ENCODE peak calls at places on chromosomes 12 and 14, in ten cellular contexts. U, T, N, X, L, B, H, M, O and Z are unnamed samples.

GRCh38 chr12:109459247-109459646 is 17.9 kb downstream of the KCTD10 start:
- DNase-seq in U (no peak), T (no peak), N (no peak), X (no peak), L (no peak), B (peak), H (no peak), M (no peak), O (no peak), Z (no peak)

GRCh38 chr14:99116741-99117295 is 155.2 kb downstream of the BCL11B start:
- DNase-seq in U (no peak), T (no peak), N (no peak), X (peak), L (no peak), B (no peak), H (no peak), M (no peak), O (no peak), Z (no peak)

GRCh38 chr14:104665092-104665662 is 24.2 kb upstream of the INF2 start:
- DNase-seq in U (no peak), T (no peak), N (no peak), X (peak), L (no peak), B (no peak), H (no peak), M (no peak), O (no peak), Z (no peak)

GRCh38 chr14:94313991-94314655 is 9.0 kb downstream of the SERPINA6 start:
- DNase-seq in U (no peak), T (no peak), N (peak), X (no peak), L (no peak), B (no peak), H (no peak), M (no peak), O (no peak), Z (no peak)

GRCh38 chr12:50925342-50925651 is 27.0 kb upstream of the HIGD1C start:
- DNase-seq in U (no peak), T (no peak), N (peak), X (no peak), L (peak), B (no peak), H (no peak), M (no peak), O (no peak), Z (no peak)

GRCh38 chr12:65826513-65827171 is 2.4 kb downstream of the HMGA2 start:
- DNase-seq in U (no peak), T (no peak), N (peak), X (peak), L (no peak), B (no peak), H (no peak), M (no peak), O (no peak), Z (no peak)

GRCh38 chr12:57772429-57773322 is at the start of gene EEF1AKMT3:
- DNase-seq in U (no peak), T (peak), N (peak), X (no peak), L (peak), B (peak), H (peak), M (peak), O (peak), Z (peak)

GRCh38 chr14:85479306-85479705 is 50.6 kb upstream of the FLRT2 start:
- DNase-seq in U (no peak), T (no peak), N (no peak), X (no peak), L (no peak), B (no peak), H (no peak), M (no peak), O (no peak), Z (no peak)

GRCh38 chr14:105430042-105430441 is 10.4 kb downstream of the MTA1 start:
- DNase-seq in U (no peak), T (no peak), N (no peak), X (no peak), L (no peak), B (no peak), H (no peak), M (no peak), O (no peak), Z (no peak)

GRCh38 chr12:117968826-117969659 is at the start of gene KSR2:
- DNase-seq in U (peak), T (peak), N (peak), X (peak), L (peak), B (peak), H (no peak), M (no peak), O (no peak), Z (peak)

GRCh38 chr12:2323538-2324261 is 270.9 kb downstream of the CACNA1C start:
- DNase-seq in U (no peak), T (no peak), N (no peak), X (no peak), L (no peak), B (no peak), H (no peak), M (no peak), O (no peak), Z (no peak)

GRCh38 chr12:81727387-81727786 is 31.8 kb downstream of the PPFIA2 start:
- DNase-seq in U (no peak), T (no peak), N (no peak), X (no peak), L (no peak), B (no peak), H (no peak), M (no peak), O (no peak), Z (no peak)

GRCh38 chr14:103141117-103141796 is 18.0 kb downstream of the TNFAIP2 start:
- DNase-seq in U (peak), T (peak), N (peak), X (peak), L (peak), B (peak), H (no peak), M (peak), O (no peak), Z (no peak)

GRCh38 chr14:72962829-72963312 is 36.6 kb downstream of the DCAF4 start:
- DNase-seq in U (peak), T (no peak), N (peak), X (peak), L (peak), B (peak), H (no peak), M (no peak), O (no peak), Z (peak)

GRCh38 chr14:22334627-22335026 is 254.4 kb downstream of the DAD1 start:
- DNase-seq in U (no peak), T (no peak), N (no peak), X (peak), L (no peak), B (no peak), H (no peak), M (no peak), O (no peak), Z (no peak)

GRCh38 chr12:19849208-19849607 is 409.9 kb downstream of the AEBP2 start:
- DNase-seq in U (no peak), T (no peak), N (no peak), X (no peak), L (no peak), B (no peak), H (no peak), M (no peak), O (no peak), Z (no peak)

GRCh38 chr12:27828196-27828595 is 48.2 kb upstream of the MANSC4 start:
- DNase-seq in U (no peak), T (no peak), N (no peak), X (no peak), L (no peak), B (no peak), H (no peak), M (no peak), O (no peak), Z (no peak)

GRCh38 chr12:66851134-66851533 is 172.3 kb upstream of the GRIP1 start:
- DNase-seq in U (no peak), T (no peak), N (no peak), X (no peak), L (no peak), B (no peak), H (no peak), M (no peak), O (no peak), Z (no peak)

GRCh38 chr12:83818888-83819287 is 1093.7 kb downstream of the SLC6A15 start:
- DNase-seq in U (no peak), T (peak), N (no peak), X (peak), L (no peak), B (no peak), H (peak), M (no peak), O (no peak), Z (no peak)

GRCh38 chr14:42683690-42684089 is 1077.0 kb downstream of the LRFN5 start:
- DNase-seq in U (no peak), T (no peak), N (no peak), X (no peak), L (no peak), B (no peak), H (no peak), M (no peak), O (no peak), Z (no peak)

GRCh38 chr14:53109688-53110041 is 43.5 kb downstream of the DDHD1 start:
- DNase-seq in U (no peak), T (no peak), N (no peak), X (no peak), L (no peak), B (no peak), H (no peak), M (no peak), O (no peak), Z (no peak)
- H3K4me3 ChIP-seq in U (no peak), T (no peak), N (no peak), X (no peak), L (no peak), B (no peak), H (no peak), M (no peak), O (no peak), Z (no peak)

GRCh38 chr14:91348861-91349465 is 68.7 kb downstream of the CCDC88C start:
- DNase-seq in U (no peak), T (no peak), N (no peak), X (no peak), L (no peak), B (no peak), H (no peak), M (no peak), O (no peak), Z (no peak)

GRCh38 chr14:91350813-91351507 is 66.7 kb downstream of the CCDC88C start:
- DNase-seq in U (no peak), T (no peak), N (no peak), X (no peak), L (no peak), B (no peak), H (no peak), M (no peak), O (peak), Z (no peak)

GRCh38 chr14:91349481-91350074 is 68.0 kb downstream of the CCDC88C start:
- DNase-seq in U (no peak), T (no peak), N (no peak), X (no peak), L (no peak), B (no peak), H (no peak), M (no peak), O (peak), Z (no peak)

GRCh38 chr14:91351508-91351853 is 66.1 kb downstream of the CCDC88C start:
- DNase-seq in U (no peak), T (no peak), N (no peak), X (no peak), L (no peak), B (no peak), H (no peak), M (no peak), O (no peak), Z (no peak)

DNA sequence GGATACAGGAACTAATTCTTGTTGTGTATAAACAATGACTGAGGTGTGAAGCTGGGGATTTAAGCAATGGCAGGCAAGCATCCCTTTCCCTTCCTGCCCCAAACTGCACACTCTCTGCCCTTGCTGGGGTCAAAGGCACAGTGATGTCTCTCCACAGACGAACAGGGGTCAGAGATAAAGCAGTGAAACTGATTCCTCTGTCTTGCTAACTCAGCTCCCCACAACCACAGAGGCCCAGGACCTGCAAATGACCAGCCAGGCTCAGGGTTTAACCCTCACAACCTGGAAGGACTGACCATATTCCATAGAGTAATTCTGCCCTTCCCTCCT is 67.2 kb downstream of the CCDC88C start:
- DNase-seq in U (no peak), T (no peak), N (no peak), X (no peak), L (no peak), B (no peak), H (no peak), M (no peak), O (no peak), Z (no peak)
- H3K4me3 ChIP-seq in U (no peak), T (no peak), N (no peak), X (no peak), L (no peak), B (no peak), H (no peak), M (no peak), O (peak), Z (no peak)

GRCh38 chr14:23577004-23577681 is 1.4 kb downstream of the JPH4 start:
- DNase-seq in U (no peak), T (no peak), N (peak), X (peak), L (no peak), B (peak), H (peak), M (no peak), O (no peak), Z (no peak)
- H3K4me3 ChIP-seq in U (no peak), T (peak), N (no peak), X (no peak), L (peak), B (peak), H (peak), M (peak), O (no peak), Z (no peak)

GRCh38 chr12:107859367-107859766 is 84.9 kb downstream of the ASCL4 start:
- DNase-seq in U (no peak), T (no peak), N (no peak), X (no peak), L (no peak), B (no peak), H (no peak), M (no peak), O (no peak), Z (no peak)

GRCh38 chr12:107864235-107864634 is 89.7 kb downstream of the ASCL4 start:
- DNase-seq in U (no peak), T (no peak), N (no peak), X (peak), L (no peak), B (peak), H (no peak), M (no peak), O (no peak), Z (no peak)
- H3K4me3 ChIP-seq in U (no peak), T (no peak), N (no peak), X (peak), L (no peak), B (peak), H (no peak), M (peak), O (no peak), Z (no peak)